ENCODE peak calls at places on chromosomes 3 and 15, in seven cellular contexts. V is GM12878, K is lower leg skin, D is body of pancreas, B is transverse colon, S is vagina, C is testis. X is an unnamed sample.

GRCh38 chr15:64251121-64251520 is 88.3 kb upstream of the PPIB start:
- DNase-seq in C (no peak), B (no peak), S (no peak), D (no peak), V (no peak), K (no peak), X (no peak)

GRCh38 chr3:142597898-142598297 is 1.7 kb downstream of the PLS1 start:
- DNase-seq in V (no peak), K (no peak), D (no peak), B (peak; percentile 41), S (no peak), C (no peak), X (no peak)

GRCh38 chr15:50262533-50262932 is 3.0 kb downstream of the HDC start:
- DNase-seq in D (no peak), V (no peak), K (no peak), S (no peak), B (peak; percentile 16), C (no peak), X (no peak)

GRCh38 chr15:62658498-62658897 is 384.0 kb upstream of the TPM1 start:
- DNase-seq in K (no peak), B (no peak), V (no peak), S (no peak), D (no peak), C (no peak), X (peak; percentile 19)

GRCh38 chr3:175606650-175607318 is 747.6 kb downstream of the NAALADL2 start:
- DNase-seq in C (no peak), B (no peak), D (no peak), S (no peak), K (no peak), V (no peak), X (no peak)

GRCh38 chr3:12394516-12395271 is 89.6 kb upstream of the TSEN2 start:
- DNase-seq in C (no peak), D (no peak), V (no peak), S (no peak), K (no peak), B (no peak), X (no peak)

GRCh38 chr3:107361633-107362032 is 15.6 kb upstream of the CCDC54 start:
- DNase-seq in D (no peak), V (no peak), S (no peak), B (no peak), K (no peak), C (no peak), X (no peak)

GRCh38 chr15:35443376-35443775 is 102.6 kb downstream of the DPH6 start:
- DNase-seq in B (no peak), V (no peak), S (no peak), D (no peak), K (no peak), C (no peak), X (no peak)

GRCh38 chr15:79903137-79903536 is 6.3 kb upstream of the MTHFS start:
- DNase-seq in D (no peak), C (no peak), V (no peak), K (no peak), B (no peak), S (no peak), X (no peak)

GRCh38 chr15:90044916-90045371 is 43.8 kb downstream of the ZNF710 start:
- DNase-seq in B (no peak), V (no peak), K (no peak), S (no peak), C (no peak), D (no peak), X (no peak)

GRCh38 chr15:71128939-71129562 is 13.8 kb downstream of the THSD4 start:
- DNase-seq in S (no peak), K (no peak), D (no peak), B (no peak), V (no peak), C (no peak), X (no peak)

GRCh38 chr3:121595765-121596406 is 2.7 kb downstream of the FBXO40 start:
- DNase-seq in K (peak; percentile 13), D (no peak), S (no peak), C (no peak), B (no peak), V (no peak), X (no peak)

GRCh38 chr3:169869484-169870304 is at the start of gene LRRC31:
- DNase-seq in K (no peak), D (no peak), C (no peak), B (no peak), V (no peak), S (no peak), X (no peak)

GRCh38 chr15:44529864-44530604 is 6.9 kb upstream of the EIF3J start:
- DNase-seq in C (no peak), K (no peak), B (no peak), D (no peak), S (no peak), V (no peak), X (no peak)
- TF ChIP-seq POLR2A in C (no peak), K (no peak), B (no peak), D (no peak), S (no peak), V (no peak), X (no peak)

DNA sequence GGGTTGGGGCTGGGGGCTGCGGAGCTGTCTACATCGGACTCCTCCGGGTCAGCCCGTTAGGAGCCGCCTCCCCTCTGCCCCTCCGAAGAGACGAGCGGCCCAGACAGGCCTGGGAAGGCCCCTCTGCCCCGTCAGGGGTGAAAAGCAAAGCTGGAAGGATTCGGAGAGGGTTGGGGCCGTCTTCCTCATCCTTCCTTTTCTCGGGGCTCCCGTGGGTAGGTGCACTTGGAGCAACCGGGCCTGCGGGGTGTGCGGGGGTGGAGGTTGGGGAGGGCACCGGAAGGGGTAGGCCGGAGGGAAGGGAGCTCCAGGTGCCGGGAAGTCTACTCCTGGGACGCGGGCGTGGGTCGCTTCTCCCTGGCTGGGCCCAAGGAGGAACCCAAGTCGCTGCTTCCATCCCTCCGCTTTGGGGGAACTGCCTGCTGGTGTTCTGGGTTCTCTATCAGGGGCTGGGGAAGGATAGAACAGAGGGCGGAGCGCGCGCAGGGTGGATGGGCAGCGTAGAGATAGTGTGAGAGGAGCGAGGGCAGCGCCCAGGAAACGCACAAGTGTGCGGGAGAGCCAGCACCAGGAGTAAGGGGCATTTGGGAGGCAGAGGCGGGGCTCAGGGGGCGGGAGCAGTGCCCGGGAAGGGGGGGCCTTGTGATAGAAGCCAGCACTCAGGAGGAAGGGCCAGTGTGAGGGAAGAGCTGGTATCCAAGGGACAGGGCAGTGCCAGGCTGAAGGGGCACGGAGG is 590 bp downstream of the POLR2H start:
- DNase-seq in C (peak; percentile 86), B (peak; percentile 81), S (peak; percentile 94), D (peak; percentile 65), K (peak; percentile 94), V (no peak), X (peak; percentile 67)
- TF ChIP-seq POLR2A in C (no peak), B (peak; percentile 82), S (no peak), D (peak; percentile 65), K (no peak), V (peak; percentile 40), X (peak; percentile 26)

GRCh38 chr3:62142280-62142679 is 231.1 kb downstream of the FEZF2 start:
- DNase-seq in K (no peak), C (no peak), B (no peak), D (no peak), S (no peak), V (no peak), X (no peak)

GRCh38 chr3:62143843-62144450 is 229.4 kb downstream of the FEZF2 start:
- DNase-seq in V (no peak), K (no peak), D (no peak), C (no peak), B (no peak), S (no peak), X (no peak)

GRCh38 chr3:62142696-62143095 is 230.7 kb downstream of the FEZF2 start:
- DNase-seq in V (no peak), S (no peak), D (no peak), K (no peak), B (no peak), C (no peak), X (no peak)

GRCh38 chr3:62145086-62145757 is 228.1 kb downstream of the FEZF2 start:
- DNase-seq in K (no peak), D (no peak), C (no peak), B (no peak), S (no peak), V (no peak), X (no peak)

GRCh38 chr3:62144482-62144881 is 228.9 kb downstream of the FEZF2 start:
- DNase-seq in B (no peak), C (no peak), D (no peak), V (no peak), K (no peak), S (no peak), X (no peak)
- TF ChIP-seq POLR2A in B (no peak), C (no peak), D (no peak), V (no peak), K (no peak), S (no peak), X (no peak)

GRCh38 chr3:8607285-8608040 is 37.1 kb downstream of the SSUH2 start:
- DNase-seq in V (no peak), D (peak; percentile 49), B (no peak), S (no peak), K (peak; percentile 87), C (peak; percentile 89), X (peak; percentile 44)
- TF ChIP-seq POLR2A in V (no peak), D (no peak), B (no peak), S (no peak), K (no peak), C (no peak), X (no peak)

DNA sequence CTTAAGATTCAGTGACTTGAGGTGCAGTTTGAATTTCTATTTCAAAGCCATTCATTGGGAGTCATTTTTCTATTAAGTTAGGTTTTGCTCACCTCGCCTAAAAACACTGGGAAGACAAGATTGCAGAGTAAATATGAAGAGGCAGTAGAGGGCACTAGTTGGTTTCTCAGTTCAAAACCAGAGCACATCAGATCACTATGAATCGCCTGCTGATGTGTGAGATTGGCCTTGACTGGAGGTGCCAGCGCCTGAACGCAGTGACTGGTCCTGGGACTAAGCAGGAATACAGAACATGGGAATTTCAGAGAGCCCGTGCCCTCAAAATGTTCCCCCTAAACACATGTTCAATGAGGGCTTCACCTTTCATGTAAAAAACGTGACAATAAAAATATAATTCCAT is 229.0 kb downstream of the ITPR1 start:
- DNase-seq in C (peak; percentile 69), K (peak; percentile 81), V (no peak), B (peak; percentile 57), D (peak; percentile 73), S (no peak), X (peak; percentile 44)
- TF ChIP-seq POLR2A in C (no peak), K (no peak), V (no peak), B (no peak), D (no peak), S (no peak), X (no peak)

DNA sequence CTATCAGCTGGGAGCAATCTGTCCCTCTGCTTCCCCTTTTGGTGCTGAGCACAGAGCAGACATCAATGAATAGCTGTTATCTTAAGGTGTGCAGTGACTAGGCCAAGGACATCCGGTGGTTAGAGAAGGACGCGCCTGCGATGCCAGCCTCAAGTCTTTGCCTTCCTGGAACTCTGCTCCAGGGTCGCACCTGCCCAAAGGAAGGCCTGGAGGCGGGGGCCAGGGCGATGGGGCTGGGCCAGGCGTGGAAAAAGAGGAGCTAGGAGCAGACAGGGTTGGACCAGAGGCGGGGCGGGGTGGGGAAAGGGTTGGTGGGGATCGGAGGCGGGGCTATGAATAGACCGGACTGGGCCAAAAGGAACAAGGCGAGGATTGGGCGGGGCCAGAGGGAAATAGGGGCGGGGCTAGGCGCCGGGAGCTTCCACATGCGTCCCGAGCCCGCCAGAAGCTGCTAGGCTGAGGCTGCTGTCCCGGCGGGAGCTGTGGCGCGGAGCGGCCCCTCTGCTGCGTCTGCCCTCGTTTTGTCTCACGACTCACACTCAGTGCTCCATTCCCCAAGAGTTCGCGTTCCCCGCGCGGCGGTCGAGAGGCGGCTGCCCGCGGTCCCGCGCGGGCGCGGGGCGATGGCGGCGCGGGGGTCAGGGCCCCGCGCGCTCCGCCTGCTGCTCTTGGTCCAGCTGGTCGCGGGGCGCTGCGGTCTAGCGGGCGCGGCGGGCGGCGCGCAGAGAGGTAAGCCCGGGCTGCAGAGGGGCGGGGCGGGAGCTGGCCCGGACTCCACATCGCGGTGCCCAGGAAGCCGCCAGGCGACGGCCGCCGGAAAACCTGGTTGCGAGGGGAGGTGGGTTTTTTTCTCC is at the start of gene CHRNA5:
- DNase-seq in K (peak; percentile 98), C (peak; percentile 93), B (peak; percentile 97), V (peak; percentile 63), S (no peak), D (peak; percentile 89), X (peak; percentile 68)
- TF ChIP-seq POLR2A in K (no peak), C (no peak), B (peak; percentile 35), V (peak; percentile 80), S (no peak), D (peak; percentile 61), X (peak; percentile 94)

X was measured in H54.